ENCODE peak calls at places on chromosome 4, in ten cellular contexts. J, B, W, E, Y, N, O, M, Q and L are unnamed samples.

GRCh38 chr4:96352051-96352517 is 512.2 kb downstream of the PDHA2 start:
- DNase-seq in O (peak; percentile 33), Y (peak; percentile 36), B (peak; percentile 23), M (no peak), N (no peak), W (no peak), E (no peak), J (no peak), Q (no peak), L (no peak)

GRCh38 chr4:177177446-177178160 is 132.1 kb upstream of the NEIL3 start:
- DNase-seq in E (no peak), W (no peak), O (no peak), M (no peak), Q (no peak), J (no peak), Y (no peak), B (no peak), N (no peak), L (no peak)

GRCh38 chr4:22987861-22988260 is 295.1 kb downstream of the GBA3 start:
- DNase-seq in E (no peak), W (no peak), M (no peak), O (peak; percentile 86), Y (no peak), J (no peak), N (no peak), B (no peak), Q (no peak), L (no peak)

GRCh38 chr4:42397635-42398447 is 553 bp downstream of the SHISA3 start:
- DNase-seq in Y (peak; percentile 43), W (no peak), N (peak; percentile 28), M (no peak), J (no peak), Q (no peak), O (peak; percentile 21), B (no peak), E (no peak), L (no peak)

GRCh38 chr4:107922486-107923473 is 8.6 kb upstream of the CYP2U1 start:
- DNase-seq in O (peak; percentile 39), E (no peak), J (peak; percentile 81), N (no peak), W (no peak), M (no peak), B (no peak), Q (no peak), Y (no peak), L (no peak)

GRCh38 chr4:173332963-173333657 is 1.0 kb downstream of the HMGB2 start:
- DNase-seq in E (no peak), Q (no peak), N (no peak), B (no peak), O (peak; percentile 30), Y (no peak), W (no peak), M (no peak), J (peak; percentile 0), L (no peak)

GRCh38 chr4:99536148-99536728 is 25.4 kb downstream of the C4orf17 start:
- DNase-seq in Y (no peak), Q (no peak), M (no peak), B (no peak), O (no peak), J (no peak), W (no peak), N (no peak), E (no peak), L (no peak)

GRCh38 chr4:5029447-5029846 is 10.2 kb upstream of the CYTL1 start:
- DNase-seq in N (no peak), Y (no peak), Q (no peak), M (no peak), O (no peak), E (no peak), B (no peak), J (no peak), W (no peak), L (no peak)

GRCh38 chr4:146132445-146132844 is 43.1 kb upstream of the LSM6 start:
- DNase-seq in M (no peak), E (no peak), N (no peak), W (no peak), O (no peak), J (no peak), Q (no peak), B (no peak), Y (no peak), L (no peak)

GRCh38 chr4:173413043-173413442 is 14.1 kb upstream of the SCRG1 start:
- DNase-seq in W (peak; percentile 36), Y (no peak), N (no peak), M (no peak), Q (no peak), J (no peak), O (no peak), E (no peak), B (no peak), L (no peak)

GRCh38 chr4:169015237-169015636 is 5.2 kb upstream of the CBR4 start:
- DNase-seq in Q (no peak), N (peak; percentile 38), M (no peak), Y (peak; percentile 13), B (no peak), J (no peak), O (no peak), W (peak; percentile 49), E (no peak), L (no peak)

GRCh38 chr4:3826247-3827172 is 60.3 kb downstream of the ADRA2C start:
- DNase-seq in M (no peak), Y (no peak), E (no peak), W (no peak), O (peak; percentile 3), N (no peak), J (no peak), Q (no peak), B (no peak), L (no peak)

GRCh38 chr4:187193141-187193540 is 469.5 kb upstream of the FAT1 start:
- DNase-seq in J (no peak), O (no peak), W (no peak), B (no peak), Q (no peak), E (no peak), M (no peak), Y (no peak), N (no peak), L (no peak)
- H3K9me3 ChIP-seq in J (peaks cover 3% of the 10 kb centered on the region), O (no peaks in the 10 kb centered on the region), W (no peaks in the 10 kb centered on the region), B (no peaks in the 10 kb centered on the region), Q (no peaks in the 10 kb centered on the region), E (peaks cover 5% of the 10 kb centered on the region), M (no peaks in the 10 kb centered on the region), Y (no peaks in the 10 kb centered on the region), N (peaks cover 6% of the 10 kb centered on the region), L (peaks cover 4% of the 10 kb centered on the region)

GRCh38 chr4:1990348-1990645 is 18.5 kb downstream of the NELFA start:
- DNase-seq in N (no peak), W (no peak), B (peak; percentile 13), Y (no peak), E (no peak), J (no peak), Q (no peak), M (no peak), O (no peak), L (no peak)
- H3K36me3 ChIP-seq in N (peaks cover 59% of the 10 kb centered on the region), W (peaks cover 29% of the 10 kb centered on the region), B (peaks cover 4% of the 10 kb centered on the region), Y (peaks cover 21% of the 10 kb centered on the region), E (peaks cover 60% of the 10 kb centered on the region), J (peaks cover 50% of the 10 kb centered on the region), Q (no peaks in the 10 kb centered on the region), M (no peaks in the 10 kb centered on the region), O (no peaks in the 10 kb centered on the region), L (peaks cover 4% of the 10 kb centered on the region)

GRCh38 chr4:6267573-6267972 is 2.1 kb upstream of the WFS1 start:
- DNase-seq in B (no peak), O (no peak), Q (no peak), N (no peak), M (no peak), J (no peak), E (no peak), W (no peak), Y (no peak), L (no peak)

GRCh38 chr4:6269400-6269650 is 325 bp upstream of the WFS1 start:
- DNase-seq in M (no peak), B (no peak), Q (no peak), N (no peak), E (no peak), O (no peak), W (no peak), J (no peak), Y (no peak), L (no peak)

GRCh38 chr4:6270691-6271121 is 1.1 kb downstream of the WFS1 start:
- DNase-seq in B (no peak), Y (no peak), O (peak; percentile 22), E (no peak), M (no peak), N (no peak), Q (no peak), W (no peak), J (no peak), L (no peak)

GRCh38 chr4:6269651-6270511 is at the start of gene WFS1:
- DNase-seq in J (peak; percentile 99), E (peak; percentile 99), M (peak; percentile 99), O (peak; percentile 96), Y (peak; percentile 98), W (peak; percentile 97), N (peak; percentile 99), Q (peak; percentile 97), B (peak; percentile 99), L (peak; percentile 98)

DNA sequence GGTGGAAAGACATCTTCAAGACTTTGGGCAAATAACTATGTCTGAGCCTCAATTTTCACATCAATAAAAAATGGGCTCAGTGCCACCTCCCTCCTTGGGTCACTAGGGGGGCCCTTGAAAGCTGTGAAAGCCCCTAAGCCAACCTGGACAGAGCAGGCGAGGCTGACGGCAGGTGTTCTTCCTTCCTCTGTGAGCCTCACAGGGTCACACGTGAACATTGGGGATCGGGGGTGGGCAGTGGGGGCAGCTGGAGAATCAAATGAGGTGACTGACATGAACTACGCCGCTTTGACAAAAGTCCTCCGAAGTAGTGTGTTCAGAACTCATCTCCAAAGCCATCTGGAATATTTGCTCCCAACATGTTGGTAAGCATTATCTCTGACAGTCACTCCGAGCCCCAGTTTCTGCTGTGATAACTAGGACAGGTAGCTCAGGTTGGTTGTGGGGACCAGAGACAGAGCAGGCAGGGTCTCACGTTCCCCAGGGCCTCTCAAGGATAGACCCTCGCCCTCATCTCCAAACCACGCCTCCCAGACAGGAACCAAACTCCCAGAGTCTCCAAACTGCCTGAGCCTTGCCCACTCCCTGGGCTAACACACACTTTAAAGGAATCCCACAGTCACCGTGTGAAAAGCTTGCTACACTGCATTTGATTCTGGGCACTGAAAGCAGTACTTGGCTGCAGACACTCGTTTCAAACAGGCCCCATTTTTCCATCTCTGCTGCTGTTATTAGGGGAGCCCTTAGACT is 825 bp upstream of the WFS1 start:
- DNase-seq in Q (no peak), W (no peak), M (no peak), N (no peak), O (no peak), B (no peak), J (no peak), E (no peak), Y (no peak), L (no peak)
- H3K4me1 ChIP-seq in Q (peaks cover 8% of the 10 kb centered on the region), W (peaks cover 40% of the 10 kb centered on the region), M (peaks cover 6% of the 10 kb centered on the region), N (peaks cover 45% of the 10 kb centered on the region), O (peaks cover 34% of the 10 kb centered on the region), B (peaks cover 6% of the 10 kb centered on the region), J (peaks cover 29% of the 10 kb centered on the region), E (peaks cover 41% of the 10 kb centered on the region), Y (peaks cover 8% of the 10 kb centered on the region), L (peaks cover 27% of the 10 kb centered on the region)

DNA sequence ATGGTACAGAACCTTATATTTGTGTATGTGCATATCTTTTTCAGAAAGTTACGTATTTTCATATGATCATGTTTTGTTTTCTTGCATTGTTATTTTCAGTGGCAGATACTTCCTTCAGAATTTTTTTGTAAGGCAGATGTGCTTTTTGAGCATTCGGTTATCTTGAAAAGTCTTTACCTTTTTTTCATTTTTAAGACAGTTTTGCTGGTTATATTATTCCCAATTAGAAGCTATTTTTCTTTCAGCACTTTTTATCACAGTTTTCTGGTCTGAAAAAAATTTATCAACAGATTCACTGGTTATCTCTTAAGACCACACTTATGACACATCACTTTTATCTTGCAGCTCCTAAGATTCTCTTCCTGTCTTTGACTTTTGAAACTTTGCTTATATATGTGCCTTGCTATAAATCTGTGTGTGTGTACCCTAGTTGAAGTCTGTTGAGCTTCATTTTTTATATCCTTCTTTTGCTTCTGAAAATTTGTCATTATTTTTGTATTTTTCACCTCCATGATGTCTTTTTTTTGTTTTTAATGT is 53.1 kb downstream of the ZNF732 start:
- DNase-seq in N (no peak), M (no peak), Y (no peak), B (no peak), O (no peak), J (no peak), W (no peak), E (no peak), Q (no peak), L (no peak)
- H3K9me3 ChIP-seq in N (peaks cover 100% of the 10 kb centered on the region), M (no peaks in the 10 kb centered on the region), Y (peaks cover 21% of the 10 kb centered on the region), B (peaks cover 5% of the 10 kb centered on the region), O (peaks cover 46% of the 10 kb centered on the region), J (peaks cover 9% of the 10 kb centered on the region), W (peaks cover 63% of the 10 kb centered on the region), E (peaks cover 98% of the 10 kb centered on the region), Q (no peaks in the 10 kb centered on the region), L (peaks cover 29% of the 10 kb centered on the region)